ENCODE peak calls at places on chromosomes 3 and 15, in eight cellular contexts. One of them, this sample, is unnamed.

GRCh38 chr3:169668957-169669681 is 5.6 kb upstream of the MECOM start:
- DNase-seq in choroid plexus epithelial cell: peak
- DNase-seq in activated CD8-positive, alpha-beta memory T cell treated with anti-CD3 and anti-CD28 coated beads, Interleukin-2, amount 50 U/mL, for 48 hours: peak
- DNase-seq in RPMI8226: peak
- DNase-seq in fibroblast of pulmonary artery: peak
- DNase-seq in T-helper 9 cell: no peak
- DNase-seq in mammary epithelial cell: peak
- DNase-seq in Ammon's horn: peak
- DNase-seq in this sample: peak

GRCh38 chr15:83734487-83734886 is 80.6 kb downstream of the ADAMTSL3 start:
- DNase-seq in choroid plexus epithelial cell: peak
- DNase-seq in Ammon's horn: no peak
- DNase-seq in activated CD8-positive, alpha-beta memory T cell treated with anti-CD3 and anti-CD28 coated beads, Interleukin-2, amount 50 U/mL, for 48 hours: no peak
- DNase-seq in fibroblast of pulmonary artery: peak
- DNase-seq in RPMI8226: no peak
- DNase-seq in mammary epithelial cell: peak
- DNase-seq in T-helper 9 cell: no peak
- DNase-seq in this sample: no peak

GRCh38 chr15:82646250-82647044 is 716 bp downstream of the CPEB1 start:
- DNase-seq in fibroblast of pulmonary artery: no peak
- DNase-seq in choroid plexus epithelial cell: no peak
- DNase-seq in Ammon's horn: peak
- DNase-seq in RPMI8226: peak
- DNase-seq in mammary epithelial cell: no peak
- DNase-seq in activated CD8-positive, alpha-beta memory T cell treated with anti-CD3 and anti-CD28 coated beads, Interleukin-2, amount 50 U/mL, for 48 hours: no peak
- DNase-seq in T-helper 9 cell: no peak
- DNase-seq in this sample: peak

GRCh38 chr3:105842943-105843342 is 25.9 kb downstream of the CBLB start:
- DNase-seq in Ammon's horn: no peak
- DNase-seq in T-helper 9 cell: no peak
- DNase-seq in RPMI8226: no peak
- DNase-seq in activated CD8-positive, alpha-beta memory T cell treated with anti-CD3 and anti-CD28 coated beads, Interleukin-2, amount 50 U/mL, for 48 hours: no peak
- DNase-seq in fibroblast of pulmonary artery: no peak
- DNase-seq in mammary epithelial cell: no peak
- DNase-seq in choroid plexus epithelial cell: peak
- DNase-seq in this sample: no peak

GRCh38 chr15:51077565-51078153 is 17.0 kb downstream of the TNFAIP8L3 start:
- DNase-seq in Ammon's horn: no peak
- DNase-seq in mammary epithelial cell: no peak
- DNase-seq in T-helper 9 cell: peak
- DNase-seq in RPMI8226: peak
- DNase-seq in choroid plexus epithelial cell: peak
- DNase-seq in fibroblast of pulmonary artery: peak
- DNase-seq in activated CD8-positive, alpha-beta memory T cell treated with anti-CD3 and anti-CD28 coated beads, Interleukin-2, amount 50 U/mL, for 48 hours: peak
- DNase-seq in this sample: peak

GRCh38 chr3:33212406-33212805 is 6.2 kb downstream of the SUSD5 start:
- DNase-seq in activated CD8-positive, alpha-beta memory T cell treated with anti-CD3 and anti-CD28 coated beads, Interleukin-2, amount 50 U/mL, for 48 hours: no peak
- DNase-seq in Ammon's horn: no peak
- DNase-seq in RPMI8226: no peak
- DNase-seq in T-helper 9 cell: no peak
- DNase-seq in fibroblast of pulmonary artery: no peak
- DNase-seq in mammary epithelial cell: no peak
- DNase-seq in choroid plexus epithelial cell: no peak
- DNase-seq in this sample: no peak

GRCh38 chr3:163684651-163685050 is 1393.6 kb downstream of the SI start:
- DNase-seq in choroid plexus epithelial cell: no peak
- DNase-seq in activated CD8-positive, alpha-beta memory T cell treated with anti-CD3 and anti-CD28 coated beads, Interleukin-2, amount 50 U/mL, for 48 hours: no peak
- DNase-seq in fibroblast of pulmonary artery: no peak
- DNase-seq in Ammon's horn: no peak
- DNase-seq in T-helper 9 cell: no peak
- DNase-seq in mammary epithelial cell: no peak
- DNase-seq in RPMI8226: no peak
- DNase-seq in this sample: no peak

GRCh38 chr15:59764775-59765174 is 75.7 kb upstream of the BNIP2 start:
- DNase-seq in mammary epithelial cell: no peak
- DNase-seq in Ammon's horn: no peak
- DNase-seq in activated CD8-positive, alpha-beta memory T cell treated with anti-CD3 and anti-CD28 coated beads, Interleukin-2, amount 50 U/mL, for 48 hours: no peak
- DNase-seq in T-helper 9 cell: no peak
- DNase-seq in fibroblast of pulmonary artery: peak
- DNase-seq in RPMI8226: no peak
- DNase-seq in choroid plexus epithelial cell: peak
- DNase-seq in this sample: no peak

GRCh38 chr15:100255644-100256043 is 86.1 kb downstream of the ADAMTS17 start:
- DNase-seq in Ammon's horn: no peak
- DNase-seq in choroid plexus epithelial cell: no peak
- DNase-seq in fibroblast of pulmonary artery: no peak
- DNase-seq in mammary epithelial cell: no peak
- DNase-seq in RPMI8226: no peak
- DNase-seq in activated CD8-positive, alpha-beta memory T cell treated with anti-CD3 and anti-CD28 coated beads, Interleukin-2, amount 50 U/mL, for 48 hours: peak
- DNase-seq in T-helper 9 cell: no peak
- DNase-seq in this sample: peak

GRCh38 chr3:185820973-185821758 is 3.7 kb downstream of the IGF2BP2 start:
- DNase-seq in RPMI8226: no peak
- DNase-seq in choroid plexus epithelial cell: peak
- DNase-seq in fibroblast of pulmonary artery: peak
- DNase-seq in activated CD8-positive, alpha-beta memory T cell treated with anti-CD3 and anti-CD28 coated beads, Interleukin-2, amount 50 U/mL, for 48 hours: no peak
- DNase-seq in T-helper 9 cell: no peak
- DNase-seq in Ammon's horn: no peak
- DNase-seq in mammary epithelial cell: peak
- DNase-seq in this sample: no peak

GRCh38 chr3:12452361-12453330 is 31.6 kb upstream of the TSEN2 start:
- DNase-seq in T-helper 9 cell: no peak
- DNase-seq in fibroblast of pulmonary artery: no peak
- DNase-seq in mammary epithelial cell: no peak
- DNase-seq in Ammon's horn: no peak
- DNase-seq in activated CD8-positive, alpha-beta memory T cell treated with anti-CD3 and anti-CD28 coated beads, Interleukin-2, amount 50 U/mL, for 48 hours: no peak
- DNase-seq in RPMI8226: no peak
- DNase-seq in choroid plexus epithelial cell: no peak
- DNase-seq in this sample: no peak

GRCh38 chr3:183378008-183378407 is 50.4 kb downstream of the MCF2L2 start:
- DNase-seq in fibroblast of pulmonary artery: no peak
- DNase-seq in choroid plexus epithelial cell: no peak
- DNase-seq in T-helper 9 cell: no peak
- DNase-seq in mammary epithelial cell: no peak
- DNase-seq in RPMI8226: no peak
- DNase-seq in activated CD8-positive, alpha-beta memory T cell treated with anti-CD3 and anti-CD28 coated beads, Interleukin-2, amount 50 U/mL, for 48 hours: no peak
- DNase-seq in Ammon's horn: no peak
- DNase-seq in this sample: no peak

GRCh38 chr15:88664151-88664778 is 25.4 kb downstream of the ISG20 start:
- DNase-seq in fibroblast of pulmonary artery: no peak
- DNase-seq in mammary epithelial cell: no peak
- DNase-seq in RPMI8226: peak
- DNase-seq in choroid plexus epithelial cell: peak
- DNase-seq in T-helper 9 cell: peak
- DNase-seq in Ammon's horn: peak
- DNase-seq in activated CD8-positive, alpha-beta memory T cell treated with anti-CD3 and anti-CD28 coated beads, Interleukin-2, amount 50 U/mL, for 48 hours: no peak
- DNase-seq in this sample: no peak

GRCh38 chr15:95715116-95715888 is 615.2 kb upstream of the NR2F2 start:
- DNase-seq in mammary epithelial cell: no peak
- DNase-seq in RPMI8226: no peak
- DNase-seq in T-helper 9 cell: no peak
- DNase-seq in activated CD8-positive, alpha-beta memory T cell treated with anti-CD3 and anti-CD28 coated beads, Interleukin-2, amount 50 U/mL, for 48 hours: no peak
- DNase-seq in fibroblast of pulmonary artery: peak
- DNase-seq in Ammon's horn: no peak
- DNase-seq in choroid plexus epithelial cell: peak
- DNase-seq in this sample: no peak

GRCh38 chr3:12689997-12690711 is 26.2 kb upstream of the RAF1 start:
- DNase-seq in RPMI8226: no peak
- DNase-seq in fibroblast of pulmonary artery: no peak
- DNase-seq in choroid plexus epithelial cell: no peak
- DNase-seq in activated CD8-positive, alpha-beta memory T cell treated with anti-CD3 and anti-CD28 coated beads, Interleukin-2, amount 50 U/mL, for 48 hours: no peak
- DNase-seq in Ammon's horn: no peak
- DNase-seq in mammary epithelial cell: no peak
- DNase-seq in T-helper 9 cell: no peak
- DNase-seq in this sample: no peak

GRCh38 chr3:100103558-100104441 is 10.5 kb downstream of the FILIP1L start:
- DNase-seq in RPMI8226: no peak
- DNase-seq in mammary epithelial cell: peak
- DNase-seq in Ammon's horn: no peak
- DNase-seq in fibroblast of pulmonary artery: peak
- DNase-seq in T-helper 9 cell: no peak
- DNase-seq in choroid plexus epithelial cell: peak
- DNase-seq in activated CD8-positive, alpha-beta memory T cell treated with anti-CD3 and anti-CD28 coated beads, Interleukin-2, amount 50 U/mL, for 48 hours: no peak
- DNase-seq in this sample: no peak

GRCh38 chr3:171878441-171879225 is 35.5 kb downstream of the TMEM212 start:
- DNase-seq in RPMI8226: no peak
- DNase-seq in Ammon's horn: no peak
- DNase-seq in T-helper 9 cell: no peak
- DNase-seq in mammary epithelial cell: no peak
- DNase-seq in fibroblast of pulmonary artery: peak
- DNase-seq in activated CD8-positive, alpha-beta memory T cell treated with anti-CD3 and anti-CD28 coated beads, Interleukin-2, amount 50 U/mL, for 48 hours: no peak
- DNase-seq in choroid plexus epithelial cell: peak
- DNase-seq in this sample: no peak

This sample was measured in ecto neural progenitor cell.